ENCODE peak calls at places on chromosome 12, in four cellular contexts. L, V, P and B are unnamed samples. For H3K4me1 and H3K27me3, the result is how much of the 10 kb centered on the place peaks cover.

GRCh38 chr12:46263140-46264017 is 5.5 kb downstream of the SLC38A1 start:
- DNase-seq in L (no peak), V (no peak), P (no peak), B (no peak)

GRCh38 chr12:93657076-93657475 is 20.1 kb upstream of the CRADD start:
- DNase-seq in L (no peak), V (no peak), P (no peak), B (peak)

GRCh38 chr12:46208370-46208769 is 60.5 kb downstream of the SLC38A1 start:
- DNase-seq in L (no peak), V (no peak), P (no peak), B (no peak)

GRCh38 chr12:6560501-6561205 is 4.8 kb upstream of the IFFO1 start:
- DNase-seq in L (no peak), V (no peak), P (no peak), B (no peak)

GRCh38 chr12:113401066-113402000 is 2.4 kb downstream of the SDS start:
- DNase-seq in L (no peak), V (no peak), P (no peak), B (no peak)

GRCh38 chr12:11661491-11662085 is 12.1 kb downstream of the ETV6 start:
- DNase-seq in L (no peak), V (no peak), P (no peak), B (no peak)

GRCh38 chr12:72267974-72268373 is 4.2 kb upstream of the TRHDE start:
- DNase-seq in L (peak), V (no peak), P (peak), B (peak)

GRCh38 chr12:52829986-52830385 is 4.1 kb downstream of the KRT79 start:
- DNase-seq in L (no peak), V (no peak), P (no peak), B (no peak)

GRCh38 chr12:14570231-14570630 is 2.5 kb upstream of the PLBD1 start:
- DNase-seq in L (peak), V (no peak), P (no peak), B (no peak)

GRCh38 chr12:61993734-61994345 is 266.4 kb upstream of the USP15 start:
- DNase-seq in L (peak), V (peak), P (peak), B (peak)

GRCh38 chr12:130847097-130847496 is 8.0 kb upstream of the STX2 start:
- DNase-seq in L (no peak), V (no peak), P (peak), B (peak)

GRCh38 chr12:17528394-17528793 is 561.6 kb downstream of the RERGL start:
- DNase-seq in L (peak), V (peak), P (no peak), B (no peak)

GRCh38 chr12:48822711-48823110 is 4.4 kb downstream of the CACNB3 start:
- DNase-seq in L (no peak), V (no peak), P (no peak), B (no peak)

GRCh38 chr12:126952106-126953007 is 1314.6 kb upstream of the TMEM132C start:
- DNase-seq in L (peak), V (peak), P (no peak), B (no peak)

GRCh38 chr12:633731-634130 is 29.5 kb downstream of the NINJ2 start:
- DNase-seq in L (no peak), V (no peak), P (peak), B (no peak)

GRCh38 chr12:3820122-3820521 is 53.1 kb downstream of the PARP11 start:
- DNase-seq in L (peak), V (no peak), P (peak), B (no peak)

GRCh38 chr12:45547822-45548221 is 181.7 kb upstream of the ARID2 start:
- DNase-seq in L (no peak), V (no peak), P (peak), B (no peak)

GRCh38 chr12:13049816-13050215 is 5.6 kb downstream of the FAM234B start:
- DNase-seq in L (peak), V (no peak), P (peak), B (peak)

GRCh38 chr12:130526813-130527212 is 189.1 kb downstream of the PIWIL1 start:
- DNase-seq in L (peak), V (peak), P (peak), B (peak)

GRCh38 chr12:13163868-13164267 is 32.7 kb upstream of the EMP1 start:
- DNase-seq in L (no peak), V (no peak), P (no peak), B (peak)

GRCh38 chr12:87720967-87721366 is 308.2 kb downstream of the C12orf50 start:
- DNase-seq in L (no peak), V (no peak), P (no peak), B (peak)

GRCh38 chr12:132243596-132244289 is 85.6 kb downstream of the GALNT9 start:
- DNase-seq in L (peak), V (peak), P (no peak), B (no peak)

GRCh38 chr12:13962699-13963098 is 18.7 kb downstream of the GRIN2B start:
- DNase-seq in L (peak), V (peak), P (peak), B (no peak)

GRCh38 chr12:96326628-96327227 is 73.5 kb downstream of the CDK17 start:
- DNase-seq in L (no peak), V (no peak), P (no peak), B (no peak)

GRCh38 chr12:96327889-96328288 is 72.3 kb downstream of the CDK17 start:
- DNase-seq in L (no peak), V (no peak), P (no peak), B (no peak)

GRCh38 chr12:96329545-96329944 is 70.7 kb downstream of the CDK17 start:
- DNase-seq in L (no peak), V (no peak), P (no peak), B (no peak)

GRCh38 chr12:96329018-96329417 is 71.2 kb downstream of the CDK17 start:
- DNase-seq in L (no peak), V (no peak), P (no peak), B (no peak)

DNA sequence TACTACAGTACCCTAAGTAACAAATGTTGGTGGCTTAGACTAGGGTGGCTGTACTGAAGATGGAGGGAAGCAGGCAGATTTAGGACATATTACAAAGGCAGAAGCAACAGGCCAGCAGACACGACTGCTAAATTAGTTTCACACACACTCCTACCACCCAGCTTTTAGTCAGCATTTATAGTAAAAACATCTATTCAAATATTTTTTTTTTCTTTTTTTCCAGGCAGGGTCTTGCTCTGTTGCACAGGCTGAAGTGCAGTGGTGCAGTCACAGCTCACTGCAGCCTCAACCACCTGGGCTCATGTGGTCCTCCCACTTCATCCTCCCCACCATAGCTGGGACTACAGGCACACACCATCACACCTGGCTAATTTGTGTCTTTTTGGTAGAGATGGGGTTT is 72.9 kb downstream of the CDK17 start:
- DNase-seq in L (no peak), V (no peak), P (no peak), B (no peak)
- H3K4me1 ChIP-seq in L (under half), V (under half), P (under half), B (under half)

GRCh38 chr12:124655317-124656213 is 88.2 kb upstream of the NCOR2 start:
- DNase-seq in L (peak), V (peak), P (peak), B (peak)
- H3K9ac ChIP-seq in L (peak), V (no peak), P (peak), B (peak)

GRCh38 chr12:121905746-121906145 is 12.6 kb upstream of the CFAP251 start:
- DNase-seq in L (no peak), V (no peak), P (no peak), B (peak)
- H3K27me3 ChIP-seq in L (under half), V (under half), P (under half), B (under half)

GRCh38 chr12:54000774-54001114 is 783 bp downstream of the HOXC9 start:
- DNase-seq in L (no peak), V (no peak), P (no peak), B (no peak)
- H3K4me1 ChIP-seq in L (under half), V (under half), P (under half), B (half or more)

GRCh38 chr12:64558754-64559153 is 51.5 kb upstream of the RASSF3 start:
- DNase-seq in L (no peak), V (no peak), P (no peak), B (no peak)

GRCh38 chr12:64566122-64566521 is 44.2 kb upstream of the RASSF3 start:
- DNase-seq in L (no peak), V (no peak), P (no peak), B (peak)

GRCh38 chr12:64561302-64561651 is 49.0 kb upstream of the RASSF3 start:
- DNase-seq in L (no peak), V (no peak), P (no peak), B (no peak)

GRCh38 chr12:64556231-64556630 is 54.1 kb upstream of the RASSF3 start:
- DNase-seq in L (no peak), V (no peak), P (peak), B (no peak)

GRCh38 chr12:64560395-64561301 is 49.6 kb upstream of the RASSF3 start:
- DNase-seq in L (no peak), V (peak), P (peak), B (peak)
- H3K9ac ChIP-seq in L (no peak), V (no peak), P (no peak), B (no peak)

GRCh38 chr12:125186471-125187147 is 121.4 kb downstream of the AACS start:
- DNase-seq in L (no peak), V (peak), P (peak), B (no peak)
- H3K27me3 ChIP-seq in L (under half), V (half or more), P (under half), B (half or more)

GRCh38 chr12:108825205-108825950 is 32.0 kb downstream of the SSH1 start:
- DNase-seq in L (no peak), V (no peak), P (peak), B (peak)
- H3K4me1 ChIP-seq in L (under half), V (under half), P (half or more), B (half or more)

GRCh38 chr12:128820253-128820652 is 3.5 kb downstream of the SLC15A4 start:
- DNase-seq in L (no peak), V (no peak), P (no peak), B (no peak)
- H3K9ac ChIP-seq in L (no peak), V (no peak), P (no peak), B (no peak)

GRCh38 chr12:64824500-64825142 is at the start of gene TBC1D30:
- DNase-seq in L (peak), V (peak), P (peak), B (peak)
- H3K27me3 ChIP-seq in L (under half), V (half or more), P (half or more), B (under half)

GRCh38 chr12:104340917-104341611 is 37.5 kb downstream of the EID3 start:
- DNase-seq in L (no peak), V (no peak), P (no peak), B (no peak)
- H3K4me1 ChIP-seq in L (under half), V (under half), P (under half), B (under half)